ENCODE peak calls at places on chromosomes 3 and 15, in four cellular contexts. One of them, this sample, is unnamed.

GRCh38 chr3:173411288-173412064 is 13.9 kb downstream of the NLGN1 start:
- DNase-seq in heart left ventricle: no peak
- DNase-seq in GM12878: no peak
- DNase-seq in uterus: no peak
- DNase-seq in this sample: no peak

GRCh38 chr3:14487086-14487485 is 53.1 kb downstream of the GRIP2 start:
- DNase-seq in heart left ventricle: no peak
- DNase-seq in GM12878: no peak
- DNase-seq in uterus: no peak
- DNase-seq in this sample: no peak

GRCh38 chr3:107432646-107433045 is 55.4 kb downstream of the CCDC54 start:
- DNase-seq in heart left ventricle: no peak
- DNase-seq in GM12878: no peak
- DNase-seq in uterus: no peak
- DNase-seq in this sample: peak; percentile 43

GRCh38 chr3:100257601-100258000 is 3.2 kb upstream of the TBC1D23 start:
- DNase-seq in heart left ventricle: no peak
- DNase-seq in GM12878: no peak
- DNase-seq in uterus: no peak
- DNase-seq in this sample: no peak

GRCh38 chr3:39108309-39108708 is 829 bp downstream of the TTC21A start:
- DNase-seq in heart left ventricle: no peak
- DNase-seq in GM12878: peak; percentile 91
- DNase-seq in uterus: no peak
- DNase-seq in this sample: no peak

GRCh38 chr15:86854186-86854585 is 774.5 kb downstream of the AGBL1 start:
- DNase-seq in heart left ventricle: no peak
- DNase-seq in GM12878: no peak
- DNase-seq in uterus: no peak
- DNase-seq in this sample: no peak

GRCh38 chr3:154464440-154465148 is 34.6 kb upstream of the GPR149 start:
- DNase-seq in heart left ventricle: no peak
- DNase-seq in GM12878: no peak
- DNase-seq in uterus: no peak
- DNase-seq in this sample: no peak

GRCh38 chr3:65412591-65412990 is 626.1 kb downstream of the MAGI1 start:
- DNase-seq in heart left ventricle: no peak
- DNase-seq in GM12878: no peak
- DNase-seq in uterus: peak; percentile 20
- DNase-seq in this sample: no peak

GRCh38 chr3:10255835-10256234 is 7.6 kb downstream of the TATDN2 start:
- DNase-seq in heart left ventricle: no peak
- DNase-seq in GM12878: no peak
- DNase-seq in uterus: no peak
- DNase-seq in this sample: no peak

GRCh38 chr15:100429116-100429728 is 87.4 kb upstream of the ADAMTS17 start:
- DNase-seq in heart left ventricle: no peak
- DNase-seq in GM12878: no peak
- DNase-seq in uterus: peak; percentile 27
- DNase-seq in this sample: no peak

GRCh38 chr3:58495101-58495500 is 3.2 kb downstream of the KCTD6 start:
- DNase-seq in heart left ventricle: no peak
- DNase-seq in GM12878: no peak
- DNase-seq in uterus: no peak
- DNase-seq in this sample: no peak

GRCh38 chr3:64047214-64047613 is 23.9 kb upstream of the PSMD6 start:
- DNase-seq in heart left ventricle: no peak
- DNase-seq in GM12878: no peak
- DNase-seq in uterus: no peak
- DNase-seq in this sample: no peak

GRCh38 chr3:31971607-31972006 is 9.5 kb downstream of the OSBPL10 start:
- DNase-seq in heart left ventricle: no peak
- DNase-seq in GM12878: no peak
- DNase-seq in uterus: no peak
- DNase-seq in this sample: no peak

GRCh38 chr3:53009826-53010539 is 35.9 kb downstream of the SFMBT1 start:
- DNase-seq in heart left ventricle: no peak
- DNase-seq in GM12878: no peak
- DNase-seq in uterus: no peak
- DNase-seq in this sample: no peak

GRCh38 chr3:53269888-53270880 is 14.4 kb upstream of the TKT start:
- DNase-seq in heart left ventricle: peak; percentile 85
- DNase-seq in GM12878: peak; percentile 30
- DNase-seq in uterus: peak; percentile 61
- DNase-seq in this sample: peak; percentile 97

GRCh38 chr3:12934431-12934830 is 93.1 kb upstream of the RPL32 start:
- DNase-seq in heart left ventricle: peak; percentile 79
- DNase-seq in GM12878: no peak
- DNase-seq in uterus: peak; percentile 81
- DNase-seq in this sample: no peak

GRCh38 chr3:159989973-159990846 is 1.6 kb downstream of the IL12A start:
- DNase-seq in heart left ventricle: no peak
- DNase-seq in GM12878: no peak
- DNase-seq in uterus: no peak
- DNase-seq in this sample: no peak

GRCh38 chr3:182920515-182921084 is 59.7 kb downstream of the DCUN1D1 start:
- DNase-seq in heart left ventricle: no peak
- DNase-seq in GM12878: no peak
- DNase-seq in uterus: no peak
- DNase-seq in this sample: peak; percentile 96

GRCh38 chr3:128559486-128560225 is 66.7 kb upstream of the GATA2 start:
- DNase-seq in heart left ventricle: no peak
- DNase-seq in GM12878: no peak
- DNase-seq in uterus: no peak
- DNase-seq in this sample: peak; percentile 52

GRCh38 chr3:62249855-62250543 is 123.4 kb downstream of the FEZF2 start:
- DNase-seq in heart left ventricle: no peak
- DNase-seq in GM12878: no peak
- DNase-seq in uterus: no peak
- DNase-seq in this sample: no peak

GRCh38 chr15:74461847-74462511 is 1.0 kb upstream of the UBL7 start:
- DNase-seq in heart left ventricle: no peak
- DNase-seq in GM12878: no peak
- DNase-seq in uterus: no peak
- DNase-seq in this sample: peak; percentile 35

GRCh38 chr3:138862924-138863775 is 28.4 kb upstream of the PIK3CB start:
- DNase-seq in heart left ventricle: no peak
- DNase-seq in GM12878: no peak
- DNase-seq in uterus: no peak
- DNase-seq in this sample: peak; percentile 34

GRCh38 chr3:71361346-71361745 is 222.2 kb downstream of the FOXP1 start:
- DNase-seq in heart left ventricle: no peak
- DNase-seq in GM12878: no peak
- DNase-seq in uterus: no peak
- DNase-seq in this sample: no peak

GRCh38 chr3:12158387-12159226 is at the start of gene TIMP4:
- DNase-seq in heart left ventricle: peak; percentile 78
- DNase-seq in GM12878: no peak
- DNase-seq in uterus: peak; percentile 46
- DNase-seq in this sample: peak; percentile 18

GRCh38 chr3:130779031-130779430 is 32.4 kb upstream of the PIK3R4 start:
- DNase-seq in heart left ventricle: no peak
- DNase-seq in GM12878: peak; percentile 59
- DNase-seq in uterus: no peak
- DNase-seq in this sample: no peak

GRCh38 chr15:34726407-34727100 is 28.2 kb downstream of the GJD2 start:
- DNase-seq in heart left ventricle: no peak
- DNase-seq in GM12878: no peak
- DNase-seq in uterus: no peak
- DNase-seq in this sample: no peak

GRCh38 chr3:126197854-126198584 is 17.6 kb upstream of the ALDH1L1 start:
- DNase-seq in heart left ventricle: peak; percentile 76
- DNase-seq in GM12878: no peak
- DNase-seq in uterus: peak; percentile 67
- DNase-seq in this sample: peak; percentile 20

GRCh38 chr15:101121511-101122090 is 130.2 kb downstream of the CHSY1 start:
- DNase-seq in heart left ventricle: peak; percentile 94
- DNase-seq in GM12878: no peak
- DNase-seq in uterus: peak; percentile 67
- DNase-seq in this sample: peak; percentile 17

GRCh38 chr15:36644156-36644896 is 64.9 kb downstream of the CDIN1 start:
- DNase-seq in heart left ventricle: no peak
- DNase-seq in GM12878: no peak
- DNase-seq in uterus: no peak
- DNase-seq in this sample: no peak
- TF ChIP-seq POLR2A in heart left ventricle: no peak
- TF ChIP-seq POLR2A in GM12878: no peak
- TF ChIP-seq POLR2A in uterus: no peak
- TF ChIP-seq POLR2A in this sample: no peak

GRCh38 chr3:187318819-187319616 is 27.5 kb upstream of the MASP1 start:
- DNase-seq in heart left ventricle: no peak
- DNase-seq in GM12878: no peak
- DNase-seq in uterus: peak; percentile 39
- DNase-seq in this sample: peak; percentile 35
- TF ChIP-seq POLR2A in heart left ventricle: no peak
- TF ChIP-seq POLR2A in GM12878: no peak
- TF ChIP-seq POLR2A in uterus: no peak
- TF ChIP-seq POLR2A in this sample: no peak

DNA sequence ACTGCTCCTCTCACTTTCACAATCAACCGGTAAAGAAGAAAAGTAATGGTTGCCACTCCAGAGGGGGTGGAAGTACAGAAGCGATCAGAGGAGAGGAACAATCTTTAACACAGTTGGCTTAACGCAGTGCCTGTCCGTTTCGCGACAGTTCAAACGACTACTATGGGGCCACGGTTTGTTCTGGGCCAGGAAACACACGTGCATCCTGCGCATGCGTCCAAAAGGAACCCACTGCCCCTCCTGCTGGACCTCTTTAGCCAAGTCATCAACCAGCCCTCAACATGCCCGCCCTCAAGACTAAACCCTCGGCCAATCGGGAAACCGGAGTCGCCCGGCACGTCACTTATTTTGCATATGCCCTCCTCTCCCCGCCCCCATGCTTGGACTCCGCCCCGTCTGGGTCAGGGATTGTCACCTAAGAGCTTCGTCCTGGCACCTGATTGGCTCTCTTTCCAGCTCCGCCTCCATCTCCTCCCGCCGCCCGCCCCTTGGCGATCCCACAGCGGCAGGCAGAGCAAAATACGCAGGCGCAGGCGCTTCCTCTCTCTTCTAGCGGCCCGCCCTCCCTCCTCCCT is 345 bp upstream of the CDV3 start:
- DNase-seq in heart left ventricle: peak; percentile 100
- DNase-seq in GM12878: peak; percentile 99
- DNase-seq in uterus: peak; percentile 100
- DNase-seq in this sample: no peak
- TF ChIP-seq POLR2A in heart left ventricle: no peak
- TF ChIP-seq POLR2A in GM12878: no peak
- TF ChIP-seq POLR2A in uterus: peak; percentile 68
- TF ChIP-seq POLR2A in this sample: peak; percentile 84

DNA sequence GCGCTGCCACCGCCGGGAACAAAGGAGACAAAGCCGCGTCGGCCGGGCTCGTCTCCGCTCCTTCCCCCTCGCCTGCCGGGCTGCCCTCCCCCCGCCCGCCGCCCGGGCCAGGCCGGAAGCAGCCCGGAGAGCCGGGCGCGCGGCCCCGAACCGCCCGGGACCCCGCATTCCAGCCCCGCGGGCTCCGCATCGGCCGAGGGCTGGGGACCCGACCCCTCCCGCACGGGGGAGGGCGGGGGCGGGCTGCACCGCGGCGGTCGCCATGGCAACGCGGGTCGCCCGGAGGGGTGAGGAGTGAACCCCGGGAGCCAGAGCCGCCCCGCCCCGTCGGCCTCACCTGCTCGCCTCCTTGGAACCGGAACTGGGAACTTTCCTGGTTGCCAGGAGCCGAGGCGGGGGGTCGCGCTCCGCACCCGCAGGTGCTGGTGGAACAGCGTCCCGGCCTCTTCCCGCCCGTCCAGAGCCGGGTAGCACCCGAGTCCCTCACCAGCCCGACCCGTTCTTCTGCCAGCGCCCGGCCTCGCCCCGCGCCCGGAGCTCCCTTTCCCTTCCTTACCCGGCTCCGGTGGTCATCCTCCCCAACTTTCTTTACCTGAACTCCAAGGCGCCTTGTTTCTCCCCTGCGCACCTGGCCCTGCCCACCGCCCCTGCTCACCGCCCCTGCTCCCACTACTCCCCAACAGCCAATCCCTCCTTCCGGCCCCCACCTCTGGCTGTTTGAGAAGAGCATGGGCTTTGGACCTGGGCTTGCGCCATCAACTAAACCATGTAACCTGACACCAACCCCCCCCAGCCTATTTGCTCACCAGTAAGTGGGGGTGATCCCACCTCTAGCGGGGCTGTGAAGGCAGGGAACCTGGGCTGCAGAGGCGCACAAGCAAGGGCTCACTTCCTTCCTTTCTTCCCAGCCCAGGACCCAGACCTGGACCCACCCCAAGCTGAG is at the start of gene PLXNB1:
- DNase-seq in heart left ventricle: peak; percentile 73
- DNase-seq in GM12878: no peak
- DNase-seq in uterus: peak; percentile 83
- DNase-seq in this sample: peak; percentile 35
- TF ChIP-seq POLR2A in heart left ventricle: no peak
- TF ChIP-seq POLR2A in GM12878: peak; percentile 32
- TF ChIP-seq POLR2A in uterus: no peak
- TF ChIP-seq POLR2A in this sample: no peak

GRCh38 chr15:75578948-75579908 is at the start of gene PTPN9:
- DNase-seq in heart left ventricle: peak; percentile 91
- DNase-seq in GM12878: no peak
- DNase-seq in uterus: peak; percentile 84
- DNase-seq in this sample: peak; percentile 76
- TF ChIP-seq POLR2A in heart left ventricle: no peak
- TF ChIP-seq POLR2A in GM12878: peak; percentile 76
- TF ChIP-seq POLR2A in uterus: peak; percentile 55
- TF ChIP-seq POLR2A in this sample: no peak

GRCh38 chr15:77909131-77909940 is 168.2 kb downstream of the TBC1D2B start:
- DNase-seq in heart left ventricle: peak; percentile 51
- DNase-seq in GM12878: no peak
- DNase-seq in uterus: no peak
- DNase-seq in this sample: no peak
- TF ChIP-seq POLR2A in heart left ventricle: no peak
- TF ChIP-seq POLR2A in GM12878: no peak
- TF ChIP-seq POLR2A in uterus: no peak
- TF ChIP-seq POLR2A in this sample: no peak